ENCODE peak calls at places on chromosomes 11 and 22, in ten cellular contexts. P is ovary, D is cardiac muscle cell, J is GM23248, O is brain microvascular endothelial cell, A is fibroblast of lung, Z is OCI-LY7, B is right atrium auricular region, N is colonic mucosa, R is upper lobe of right lung. M is an unnamed sample.

GRCh38 chr11:3904228-3904627 is 48.8 kb downstream of the STIM1 start:
- DNase-seq in P (no peak), D (no peak), J (peak; percentile 29), O (no peak), A (no peak), Z (no peak), B (no peak), N (peak; percentile 64), R (no peak), M (no peak)

GRCh38 chr11:13008625-13009475 is at the start of gene RASSF10:
- DNase-seq in P (peak; percentile 33), D (peak; percentile 90), J (peak; percentile 35), O (no peak), A (peak; percentile 70), Z (no peak), B (peak; percentile 65), N (peak; percentile 93), R (peak; percentile 95), M (no peak)

GRCh38 chr11:116061322-116061721 is 557.1 kb upstream of the CADM1 start:
- DNase-seq in P (no peak), D (no peak), J (no peak), O (no peak), A (no peak), Z (no peak), B (no peak), N (no peak), R (no peak), M (no peak)

GRCh38 chr11:126061707-126062678 is 673 bp downstream of the CDON start:
- DNase-seq in P (no peak), D (peak; percentile 55), J (peak; percentile 76), O (no peak), A (peak; percentile 27), Z (peak; percentile 13), B (no peak), N (peak; percentile 35), R (no peak), M (peak; percentile 10)

GRCh38 chr22:44380716-44381500 is 68.2 kb upstream of the SHISAL1 start:
- DNase-seq in P (peak; percentile 38), D (no peak), J (peak; percentile 40), O (no peak), A (no peak), Z (no peak), B (no peak), N (no peak), R (peak; percentile 29), M (no peak)

GRCh38 chr22:37806409-37807338 is 1.1 kb upstream of the GCAT start:
- DNase-seq in P (peak; percentile 59), D (peak; percentile 49), J (peak; percentile 86), O (no peak), A (peak; percentile 52), Z (no peak), B (no peak), N (peak; percentile 68), R (no peak), M (no peak)

GRCh38 chr11:22624742-22625447 is 728 bp downstream of the FANCF start:
- DNase-seq in P (peak; percentile 70), D (peak; percentile 75), J (peak; percentile 77), O (peak; percentile 48), A (peak; percentile 70), Z (peak; percentile 81), B (peak; percentile 60), N (peak; percentile 76), R (peak; percentile 84), M (peak; percentile 50)

GRCh38 chr11:129932385-129933067 is 37.1 kb upstream of the NFRKB start:
- DNase-seq in P (no peak), D (no peak), J (no peak), O (no peak), A (no peak), Z (no peak), B (no peak), N (no peak), R (no peak), M (no peak)

GRCh38 chr11:122330466-122330865 is 214.5 kb upstream of the BLID start:
- DNase-seq in P (no peak), D (no peak), J (no peak), O (no peak), A (no peak), Z (no peak), B (no peak), N (no peak), R (no peak), M (no peak)

GRCh38 chr11:82927264-82927880 is 25.8 kb downstream of the DDIAS start:
- DNase-seq in P (no peak), D (peak; percentile 65), J (peak; percentile 82), O (peak; percentile 52), A (peak; percentile 51), Z (peak; percentile 84), B (no peak), N (peak; percentile 42), R (no peak), M (peak; percentile 71)

GRCh38 chr11:13329670-13330401 is 52.2 kb downstream of the BMAL1 start:
- DNase-seq in P (no peak), D (peak; percentile 46), J (peak; percentile 64), O (no peak), A (peak; percentile 64), Z (no peak), B (no peak), N (no peak), R (no peak), M (no peak)

GRCh38 chr11:86749861-86750401 is 50.4 kb upstream of the PRSS23 start:
- DNase-seq in P (no peak), D (no peak), J (peak; percentile 32), O (no peak), A (no peak), Z (no peak), B (no peak), N (no peak), R (no peak), M (no peak)

GRCh38 chr11:61611309-61611708 is 30.4 kb upstream of the SYT7 start:
- DNase-seq in P (no peak), D (no peak), J (no peak), O (no peak), A (no peak), Z (peak; percentile 9), B (no peak), N (no peak), R (no peak), M (no peak)

GRCh38 chr11:74272276-74272675 is 39.2 kb downstream of the P4HA3 start:
- DNase-seq in P (no peak), D (no peak), J (no peak), O (no peak), A (no peak), Z (no peak), B (no peak), N (no peak), R (no peak), M (no peak)
- H3K36me3 ChIP-seq in P (no peaks in the 10 kb centered on the region), D (no peaks in the 10 kb centered on the region), J (no peaks in the 10 kb centered on the region), O (no peaks in the 10 kb centered on the region), A (no peaks in the 10 kb centered on the region), Z (no peaks in the 10 kb centered on the region), B (no peaks in the 10 kb centered on the region), N (no peaks in the 10 kb centered on the region), R (no peaks in the 10 kb centered on the region), M (no peaks in the 10 kb centered on the region)

DNA sequence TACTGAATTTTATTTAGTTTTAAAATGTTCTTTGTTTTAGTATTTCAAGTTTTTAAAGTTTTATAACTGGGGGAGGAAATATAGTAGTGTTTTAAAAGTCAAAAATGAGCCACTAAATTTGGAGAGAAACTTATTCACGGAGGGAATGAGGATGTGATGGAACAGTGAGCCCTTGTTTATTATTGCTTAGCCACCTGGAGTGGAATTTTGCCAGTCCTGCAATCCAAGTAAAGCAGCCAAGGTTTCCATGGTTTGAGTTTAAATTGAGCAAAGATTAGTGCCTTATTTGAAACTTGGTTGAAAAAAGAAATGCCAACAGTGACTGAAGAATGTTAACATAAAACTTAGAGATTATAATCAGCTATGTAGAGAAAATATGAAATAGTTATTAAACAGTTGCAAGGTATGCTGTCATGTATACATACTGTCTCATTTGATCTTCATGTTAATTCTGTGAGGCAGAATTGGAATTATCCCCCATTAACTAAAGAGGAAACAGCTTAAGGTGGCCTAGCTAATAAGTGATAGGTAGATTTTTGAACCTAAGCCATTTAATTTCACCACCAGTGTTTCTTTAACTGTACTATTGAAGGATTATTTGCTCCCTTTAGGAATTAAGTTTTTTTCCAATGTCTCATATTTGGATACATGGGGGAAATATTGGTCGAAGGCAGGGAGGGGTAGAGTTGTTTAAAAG is 36.4 kb downstream of the SWAP70 start:
- DNase-seq in P (no peak), D (no peak), J (no peak), O (no peak), A (no peak), Z (no peak), B (no peak), N (no peak), R (no peak), M (no peak)
- H3K36me3 ChIP-seq in P (no peaks in the 10 kb centered on the region), D (no peaks in the 10 kb centered on the region), J (peaks cover 28% of the 10 kb centered on the region), O (peaks cover 5% of the 10 kb centered on the region), A (peaks cover 1% of the 10 kb centered on the region), Z (peaks cover 75% of the 10 kb centered on the region), B (peaks cover 6% of the 10 kb centered on the region), N (no peaks in the 10 kb centered on the region), R (peaks cover 13% of the 10 kb centered on the region), M (no peaks in the 10 kb centered on the region)

GRCh38 chr11:68575025-68575665 is 109.2 kb upstream of the GAL start:
- DNase-seq in P (no peak), D (no peak), J (no peak), O (no peak), A (no peak), Z (no peak), B (no peak), N (no peak), R (no peak), M (no peak)
- H3K36me3 ChIP-seq in P (no peaks in the 10 kb centered on the region), D (peaks cover 69% of the 10 kb centered on the region), J (peaks cover 46% of the 10 kb centered on the region), O (peaks cover 32% of the 10 kb centered on the region), A (peaks cover 5% of the 10 kb centered on the region), Z (peaks cover 98% of the 10 kb centered on the region), B (peaks cover 59% of the 10 kb centered on the region), N (peaks cover 4% of the 10 kb centered on the region), R (peaks cover 97% of the 10 kb centered on the region), M (peaks cover 94% of the 10 kb centered on the region)

GRCh38 chr22:41263704-41264103 is 22.3 kb downstream of the RANGAP1 start:
- DNase-seq in P (no peak), D (no peak), J (peak; percentile 60), O (no peak), A (peak; percentile 20), Z (no peak), B (no peak), N (no peak), R (no peak), M (no peak)
- H3K36me3 ChIP-seq in P (no peaks in the 10 kb centered on the region), D (peaks cover 56% of the 10 kb centered on the region), J (peaks cover 48% of the 10 kb centered on the region), O (peaks cover 89% of the 10 kb centered on the region), A (peaks cover 49% of the 10 kb centered on the region), Z (peaks cover 97% of the 10 kb centered on the region), B (peaks cover 46% of the 10 kb centered on the region), N (peaks cover 12% of the 10 kb centered on the region), R (peaks cover 94% of the 10 kb centered on the region), M (peaks cover 85% of the 10 kb centered on the region)

GRCh38 chr22:35560366-35560765 is 19.7 kb downstream of the RASD2 start:
- DNase-seq in P (no peak), D (no peak), J (peak; percentile 12), O (no peak), A (peak; percentile 73), Z (no peak), B (no peak), N (no peak), R (no peak), M (no peak)
- H3K36me3 ChIP-seq in P (no peaks in the 10 kb centered on the region), D (no peaks in the 10 kb centered on the region), J (no peaks in the 10 kb centered on the region), O (no peaks in the 10 kb centered on the region), A (no peaks in the 10 kb centered on the region), Z (no peaks in the 10 kb centered on the region), B (no peaks in the 10 kb centered on the region), N (no peaks in the 10 kb centered on the region), R (no peaks in the 10 kb centered on the region), M (no peaks in the 10 kb centered on the region)

GRCh38 chr22:29795663-29796062 is 28.5 kb downstream of the UQCR10 start:
- DNase-seq in P (no peak), D (no peak), J (no peak), O (no peak), A (no peak), Z (no peak), B (no peak), N (no peak), R (no peak), M (no peak)
- H3K36me3 ChIP-seq in P (no peaks in the 10 kb centered on the region), D (peaks cover 4% of the 10 kb centered on the region), J (peaks cover 6% of the 10 kb centered on the region), O (peaks cover 50% of the 10 kb centered on the region), A (peaks cover 17% of the 10 kb centered on the region), Z (peaks cover 84% of the 10 kb centered on the region), B (peaks cover 79% of the 10 kb centered on the region), N (peaks cover 2% of the 10 kb centered on the region), R (peaks cover 64% of the 10 kb centered on the region), M (peaks cover 85% of the 10 kb centered on the region)